ENCODE peak calls at places on chromosomes 3 and 15, in four cellular contexts. E, Z, Q and U are unnamed samples.

GRCh38 chr15:68500363-68501317 is 68.7 kb upstream of the ITGA11 start:
- DNase-seq in E (no peak), Z (no peak), Q (no peak), U (no peak)

GRCh38 chr3:23421811-23422510 is 218.8 kb downstream of the UBE2E2 start:
- DNase-seq in E (no peak), Z (no peak), Q (peak), U (no peak)

GRCh38 chr3:49519916-49520385 is 34.3 kb upstream of the BSN start:
- DNase-seq in E (no peak), Z (no peak), Q (no peak), U (no peak)

GRCh38 chr15:92907229-92907628 is 7.1 kb downstream of the CHD2 start:
- DNase-seq in E (no peak), Z (no peak), Q (no peak), U (no peak)

GRCh38 chr3:25633919-25634318 is 30.8 kb downstream of the TOP2B start:
- DNase-seq in E (no peak), Z (no peak), Q (no peak), U (no peak)

GRCh38 chr15:99143655-99144610 is 39.1 kb downstream of the SYNM start:
- DNase-seq in E (no peak), Z (peak), Q (peak), U (no peak)

GRCh38 chr15:64699767-64700388 is 75.5 kb downstream of the RBPMS2 start:
- DNase-seq in E (no peak), Z (peak), Q (peak), U (peak)

GRCh38 chr3:97264180-97264579 is 449.8 kb downstream of the EPHA6 start:
- DNase-seq in E (no peak), Z (no peak), Q (no peak), U (no peak)

GRCh38 chr3:46671541-46672348 is 21.7 kb downstream of the ALS2CL start:
- DNase-seq in E (no peak), Z (no peak), Q (no peak), U (no peak)

GRCh38 chr3:42504334-42505202 is 2.1 kb downstream of the VIPR1 start:
- DNase-seq in E (no peak), Z (no peak), Q (no peak), U (no peak)

GRCh38 chr3:141366285-141367037 is 1.8 kb upstream of the ZBTB38 start:
- DNase-seq in E (no peak), Z (peak), Q (peak), U (no peak)

GRCh38 chr3:27165348-27165747 is 203.8 kb downstream of the NEK10 start:
- DNase-seq in E (no peak), Z (peak), Q (peak), U (no peak)

GRCh38 chr3:71309342-71309741 is 274.2 kb downstream of the FOXP1 start:
- DNase-seq in E (no peak), Z (no peak), Q (no peak), U (no peak)

GRCh38 chr3:34363871-34364270 is 565.4 kb downstream of the PDCD6IP start:
- DNase-seq in E (no peak), Z (no peak), Q (no peak), U (no peak)

GRCh38 chr3:130992344-130992743 is 34.3 kb downstream of the ASTE1 start:
- DNase-seq in E (no peak), Z (no peak), Q (no peak), U (no peak)

GRCh38 chr15:31271706-31272557 is 54.7 kb upstream of the KLF13 start:
- DNase-seq in E (no peak), Z (no peak), Q (no peak), U (no peak)

GRCh38 chr3:157335677-157336076 is 101.0 kb upstream of the PTX3 start:
- DNase-seq in E (no peak), Z (peak), Q (peak), U (no peak)

GRCh38 chr15:74399511-74400312 is 32.3 kb upstream of the CYP11A1 start:
- DNase-seq in E (no peak), Z (peak), Q (peak), U (no peak)

GRCh38 chr3:149382091-149382467 is 4.6 kb upstream of the TM4SF1 start:
- DNase-seq in E (no peak), Z (peak), Q (peak), U (no peak)